ENCODE peak calls at places on chromosomes 13 and 19, in five cellular contexts. N is stimulated activated CD8-positive, alpha-beta memory T cell treated with anti-CD3 and anti-CD28 coated beads, Interleukin-2, amount 100 ng/mL, for 48 hours; J is Calu3; T is hepatocyte; B is GM10248. Z is an unnamed sample.

GRCh38 chr19:45616709-45617027 is 14.7 kb upstream of the GPR4 start:
- DNase-seq in T (no peak), N (no peak), B (no peak), J (no peak), Z (no peak)

GRCh38 chr19:6108721-6109633 is 1.3 kb downstream of the RFX2 start:
- DNase-seq in T (peak), N (peak), J (peak), B (no peak), Z (peak)

GRCh38 chr13:52804202-52804641 is 44.2 kb downstream of the PCDH8 start:
- DNase-seq in T (no peak), J (no peak), N (no peak), B (no peak), Z (no peak)

GRCh38 chr19:5397804-5398692 is 57.2 kb upstream of the ZNRF4 start:
- DNase-seq in N (no peak), B (no peak), T (peak), J (peak), Z (no peak)

GRCh38 chr19:17332677-17333581 is 1.7 kb downstream of the ANO8 start:
- DNase-seq in N (no peak), J (no peak), B (no peak), T (peak), Z (peak)

GRCh38 chr13:45367995-45368394 is 27.0 kb upstream of the TPT1 start:
- DNase-seq in T (no peak), B (no peak), N (no peak), J (peak), Z (peak)

GRCh38 chr19:17542793-17543582 is 12.5 kb upstream of the COLGALT1 start:
- DNase-seq in J (no peak), B (no peak), T (no peak), N (no peak), Z (no peak)

GRCh38 chr19:17210296-17210695 is 4.9 kb upstream of the USE1 start:
- DNase-seq in T (peak), J (no peak), N (no peak), B (no peak), Z (no peak)